ENCODE peak calls at places on chromosomes 7 and 10, in seven cellular contexts. L is hepatocyte, Z is OCI-LY7, G is GM23248, K is neural progenitor cell, W is MM.1S, D is GM23338. Y is an unnamed sample.

GRCh38 chr10:103280505-103280904 is 3.6 kb downstream of the INA start:
- DNase-seq in Z (no peak), G (no peak), K (no peak), W (no peak), L (no peak), D (no peak), Y (no peak)

GRCh38 chr7:82331234-82331633 is 112.3 kb downstream of the CACNA2D1 start:
- DNase-seq in W (no peak), L (no peak), D (no peak), G (no peak), K (no peak), Z (no peak), Y (no peak)

GRCh38 chr7:44276571-44277101 is 48.8 kb downstream of the CAMK2B start:
- DNase-seq in L (no peak), D (no peak), W (no peak), G (no peak), Z (no peak), K (no peak), Y (no peak)

GRCh38 chr7:19327011-19327410 is 181.8 kb upstream of the FERD3L start:
- DNase-seq in G (no peak), W (no peak), L (no peak), D (no peak), Z (no peak), K (no peak), Y (no peak)

GRCh38 chr10:69479241-69479730 is 28.0 kb downstream of the TSPAN15 start:
- DNase-seq in K (no peak), G (no peak), W (no peak), D (no peak), Z (no peak), L (no peak), Y (no peak)

GRCh38 chr7:45975367-45975766 is 54.3 kb upstream of the IGFBP3 start:
- DNase-seq in K (no peak), Z (no peak), W (no peak), D (no peak), G (peak), L (no peak), Y (no peak)

GRCh38 chr10:22491931-22492615 is 146.8 kb downstream of the SPAG6 start:
- DNase-seq in D (no peak), K (no peak), W (no peak), G (no peak), L (no peak), Z (no peak), Y (no peak)

GRCh38 chr7:107879400-107880035 is 11.5 kb upstream of the DLD start:
- DNase-seq in G (peak), D (peak), W (peak), Z (peak), L (peak), K (peak), Y (peak)

GRCh38 chr10:72423426-72423825 is 68.7 kb upstream of the DNAJB12 start:
- DNase-seq in D (no peak), L (no peak), Z (no peak), W (no peak), G (no peak), K (no peak), Y (no peak)

GRCh38 chr10:119824299-119824698 is 48.3 kb downstream of the MCMBP start:
- DNase-seq in G (no peak), Z (no peak), K (no peak), W (no peak), D (no peak), L (no peak), Y (no peak)

GRCh38 chr7:99109108-99110051 is 34.5 kb downstream of the SMURF1 start:
- DNase-seq in K (no peak), Z (no peak), L (no peak), W (no peak), D (no peak), G (peak), Y (no peak)

GRCh38 chr7:91243591-91244368 is 20.5 kb upstream of the FZD1 start:
- DNase-seq in Z (no peak), D (no peak), K (no peak), W (no peak), L (no peak), G (peak), Y (no peak)

GRCh38 chr10:97553575-97554100 is 18.9 kb upstream of the ANKRD2 start:
- DNase-seq in W (peak), G (peak), D (peak), K (peak), Z (peak), L (peak), Y (no peak)

GRCh38 chr10:24393206-24393605 is 184.3 kb downstream of the KIAA1217 start:
- DNase-seq in G (no peak), Z (no peak), D (no peak), W (no peak), K (no peak), L (peak), Y (no peak)

GRCh38 chr7:95264225-95264927 is 60.0 kb downstream of the PON1 start:
- DNase-seq in G (no peak), W (no peak), D (no peak), L (no peak), K (no peak), Z (no peak), Y (no peak)

GRCh38 chr10:125232841-125233240 is 72.5 kb upstream of the CTBP2 start:
- DNase-seq in K (no peak), G (peak), W (no peak), D (no peak), Z (no peak), L (no peak), Y (no peak)

GRCh38 chr7:27151945-27152815 is at the start of gene HOXA3:
- DNase-seq in W (no peak), D (peak), L (no peak), K (no peak), G (peak), Z (no peak), Y (no peak)

GRCh38 chr10:72953687-72954086 is 919 bp downstream of the PLA2G12B start:
- DNase-seq in L (peak), G (no peak), D (peak), W (no peak), Z (no peak), K (peak), Y (no peak)

GRCh38 chr10:33818343-33818742 is 483.9 kb upstream of the NRP1 start:
- DNase-seq in L (no peak), W (no peak), K (no peak), Z (no peak), G (no peak), D (no peak), Y (no peak)

GRCh38 chr7:12951397-12951801 is 264.0 kb downstream of the ARL4A start:
- DNase-seq in K (no peak), G (peak), Z (no peak), D (no peak), L (no peak), W (no peak), Y (peak)

GRCh38 chr7:77727936-77728701 is 31.9 kb downstream of the RSBN1L start:
- DNase-seq in G (peak), W (no peak), K (peak), L (peak), Z (no peak), D (peak), Y (no peak)

GRCh38 chr10:124482401-124482800 is 20.8 kb downstream of the LHPP start:
- DNase-seq in D (no peak), W (no peak), L (no peak), G (no peak), K (no peak), Z (no peak), Y (no peak)

GRCh38 chr10:11604742-11605650 is 6.5 kb downstream of the USP6NL start:
- DNase-seq in G (no peak), K (no peak), D (no peak), W (peak), L (no peak), Z (peak), Y (no peak)

GRCh38 chr7:54841772-54842707 is 83.0 kb upstream of the SEC61G start:
- DNase-seq in W (no peak), D (peak), L (no peak), G (peak), K (peak), Z (peak), Y (peak)

GRCh38 chr7:17121671-17122070 is 176.8 kb upstream of the AHR start:
- DNase-seq in Z (no peak), D (no peak), K (no peak), G (peak), L (no peak), W (no peak), Y (no peak)

GRCh38 chr10:26378763-26379361 is 59.3 kb upstream of the APBB1IP start:
- DNase-seq in Z (no peak), L (no peak), K (no peak), W (no peak), G (peak), D (no peak), Y (no peak)

GRCh38 chr7:155733582-155734444 is 78.5 kb downstream of the SHH start:
- DNase-seq in K (no peak), L (no peak), W (no peak), Z (peak), G (no peak), D (no peak), Y (no peak)

GRCh38 chr10:104424719-104425118 is 71.1 kb downstream of the CFAP58 start:
- DNase-seq in W (no peak), Z (no peak), L (no peak), K (no peak), G (peak), D (no peak), Y (no peak)

GRCh38 chr7:146119016-146119415 is 2.4 kb downstream of the CNTNAP2 start:
- DNase-seq in G (no peak), D (no peak), Z (no peak), W (no peak), K (no peak), L (no peak), Y (no peak)

GRCh38 chr7:16422100-16422430 is 727 bp upstream of the CRPPA start:
- DNase-seq in G (peak), W (no peak), L (peak), D (no peak), Z (no peak), K (no peak), Y (no peak)

GRCh38 chr10:62919776-62920175 is 103.6 kb upstream of the EGR2 start:
- DNase-seq in K (no peak), G (peak), Z (no peak), L (no peak), W (no peak), D (no peak), Y (no peak)

GRCh38 chr10:50464004-50464409 is 159.7 kb downstream of the SGMS1 start:
- DNase-seq in G (no peak), W (no peak), Z (no peak), D (no peak), L (no peak), K (no peak), Y (no peak)

GRCh38 chr7:151174246-151175046 is 7.0 kb upstream of the GBX1 start:
- DNase-seq in K (no peak), G (peak), Z (no peak), D (peak), W (no peak), L (no peak), Y (no peak)

GRCh38 chr10:15427836-15428414 is 56.8 kb upstream of the FAM171A1 start:
- DNase-seq in L (peak), G (peak), D (peak), Z (peak), W (peak), K (peak), Y (peak)

GRCh38 chr10:6072215-6072941 is 10.2 kb upstream of the IL2RA start:
- DNase-seq in L (no peak), D (no peak), K (no peak), G (no peak), Z (peak), W (no peak), Y (no peak)

GRCh38 chr7:8388257-8388625 is 45.2 kb upstream of the NXPH1 start:
- DNase-seq in D (no peak), K (no peak), L (no peak), W (no peak), G (no peak), Z (no peak), Y (no peak)

GRCh38 chr7:3910041-3910440 is 609.0 kb downstream of the SDK1 start:
- DNase-seq in L (no peak), G (no peak), D (no peak), K (peak), Z (no peak), W (no peak), Y (no peak)

GRCh38 chr7:44460325-44460724 is 30.1 kb downstream of the NUDCD3 start:
- DNase-seq in G (no peak), Z (peak), K (no peak), W (peak), L (no peak), D (no peak), Y (no peak)

GRCh38 chr7:5590596-5591546 is 167.2 kb upstream of the TNRC18 start:
- DNase-seq in L (no peak), G (no peak), Z (no peak), D (no peak), W (no peak), K (no peak), Y (no peak)

GRCh38 chr7:2038876-2039728 is 193.6 kb downstream of the MAD1L1 start:
- DNase-seq in G (no peak), L (no peak), K (no peak), Z (peak), D (no peak), W (no peak), Y (no peak)
- TF ChIP-seq EZH2phosphoT487 in G (no peak), L (no peak), K (no peak), Z (no peak), D (no peak), W (no peak), Y (no peak)

GRCh38 chr7:2760098-2760889 is 72.3 kb downstream of the AMZ1 start:
- DNase-seq in D (peak), Z (peak), K (peak), W (no peak), G (peak), L (peak), Y (peak)
- TF ChIP-seq EZH2phosphoT487 in D (no peak), Z (no peak), K (no peak), W (no peak), G (no peak), L (no peak), Y (no peak)

DNA sequence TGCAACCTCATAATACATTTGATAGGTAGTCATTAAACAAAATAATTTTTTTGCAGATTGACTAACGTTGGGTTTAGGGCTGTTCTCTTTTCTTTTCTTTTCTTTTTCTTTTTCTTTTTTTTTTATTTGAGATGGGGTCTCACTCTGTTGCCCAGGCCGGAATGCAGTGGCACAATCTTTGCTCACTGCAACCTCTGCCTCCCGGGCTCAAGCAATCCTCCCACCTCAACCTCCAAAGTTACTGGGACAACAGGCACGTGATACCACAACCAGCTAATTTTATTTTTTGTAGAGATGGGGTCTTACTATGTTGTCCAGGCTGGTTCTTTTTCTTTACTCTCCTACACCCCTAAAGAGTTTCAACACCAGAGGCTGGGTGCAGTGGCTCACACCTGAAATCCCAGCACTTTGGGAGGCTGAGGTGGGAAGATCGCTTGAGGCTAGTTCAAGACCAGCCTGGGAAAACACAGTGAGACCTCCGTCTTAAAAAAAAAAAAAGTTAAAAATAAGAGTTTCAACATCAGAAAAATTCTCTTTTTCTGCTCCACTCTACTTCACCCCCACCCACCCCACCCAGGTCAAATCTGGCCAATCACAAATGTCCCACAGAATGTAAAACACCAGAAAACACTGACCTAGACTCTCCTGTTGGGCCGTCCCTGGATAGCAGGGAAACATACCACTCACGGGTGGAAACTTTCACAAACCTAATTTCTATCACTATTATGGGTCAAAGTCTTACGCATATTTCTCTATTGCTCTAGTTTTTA is 3.0 kb downstream of the HIP1 start:
- DNase-seq in L (no peak), G (no peak), D (no peak), K (no peak), W (no peak), Z (no peak), Y (no peak)
- TF ChIP-seq EZH2phosphoT487 in L (no peak), G (no peak), D (no peak), K (no peak), W (no peak), Z (no peak), Y (no peak)

DNA sequence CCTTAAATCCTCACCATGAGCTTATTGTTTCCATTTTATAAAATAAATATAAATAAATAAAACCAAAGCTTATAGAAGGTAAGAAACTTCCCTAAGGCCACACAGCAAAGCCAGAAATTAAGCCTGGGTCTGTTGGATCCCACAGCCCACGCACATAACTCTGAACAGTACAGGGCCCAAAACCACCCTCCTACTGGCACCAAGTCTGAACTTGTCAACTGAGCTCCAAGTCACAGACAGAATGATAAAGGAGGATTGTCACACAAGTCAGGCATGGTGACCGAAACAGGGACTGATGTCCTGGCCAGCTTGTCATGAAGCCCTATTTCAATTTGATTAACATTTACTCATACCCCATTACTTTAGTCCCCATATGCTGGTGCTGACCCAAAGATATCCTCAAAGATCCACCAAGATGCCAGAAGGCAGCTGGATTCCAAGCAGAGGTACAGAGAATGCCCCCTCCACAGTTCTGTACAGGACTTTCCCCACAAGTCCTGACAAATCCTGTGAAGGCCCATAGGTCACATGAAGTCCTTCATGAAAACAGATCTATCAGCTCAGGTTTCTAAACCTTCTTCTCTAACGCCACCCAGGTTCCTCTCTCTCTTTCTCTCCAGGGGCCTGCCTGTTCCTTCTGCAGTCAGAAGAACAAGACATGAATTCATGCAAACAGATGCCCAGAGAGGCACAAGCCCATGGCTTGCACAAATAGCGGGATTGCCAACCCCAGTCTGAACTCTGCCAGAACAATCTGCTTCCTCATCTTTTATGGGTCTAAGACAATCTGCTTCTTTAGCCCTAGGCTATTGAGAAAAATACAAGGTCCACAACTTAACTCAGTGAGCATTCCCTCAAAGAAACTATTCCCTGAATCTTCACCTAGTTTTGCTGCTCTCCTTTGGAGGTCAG is 60.9 kb downstream of the GLI3 start:
- DNase-seq in L (no peak), Z (no peak), K (no peak), G (peak), W (no peak), D (no peak), Y (no peak)
- TF ChIP-seq EZH2phosphoT487 in L (no peak), Z (no peak), K (no peak), G (no peak), W (no peak), D (no peak), Y (no peak)

GRCh38 chr7:39948932-39949928 is 826 bp upstream of the CDK13 start:
- DNase-seq in L (peak), Z (peak), W (peak), D (peak), G (peak), K (peak), Y (peak)

GRCh38 chr7:39949980-39950472 is at the start of gene CDK13:
- DNase-seq in K (peak), W (peak), Z (peak), G (peak), D (peak), L (peak), Y (peak)

GRCh38 chr7:39951156-39951942 is 1.3 kb downstream of the CDK13 start:
- DNase-seq in Z (peak), W (peak), G (peak), L (peak), K (peak), D (peak), Y (no peak)

GRCh38 chr7:39951943-39952194 is 1.8 kb downstream of the CDK13 start:
- DNase-seq in D (no peak), W (no peak), Z (no peak), L (no peak), G (no peak), K (no peak), Y (no peak)

GRCh38 chr7:39950473-39951155 is 558 bp downstream of the CDK13 start:
- DNase-seq in L (peak), K (peak), W (peak), Z (peak), G (peak), D (peak), Y (no peak)
- TF ChIP-seq EZH2phosphoT487 in L (no peak), K (no peak), W (no peak), Z (no peak), G (no peak), D (no peak), Y (no peak)

GRCh38 chr10:75477681-75478080 is 46.3 kb downstream of the LRMDA start:
- DNase-seq in D (no peak), G (no peak), Z (no peak), K (no peak), W (no peak), L (no peak), Y (no peak)

GRCh38 chr10:75475470-75476182 is 44.2 kb downstream of the LRMDA start:
- DNase-seq in W (no peak), D (peak), Z (no peak), G (peak), K (no peak), L (no peak), Y (no peak)

GRCh38 chr10:75476985-75477384 is 45.6 kb downstream of the LRMDA start:
- DNase-seq in D (no peak), K (no peak), L (no peak), G (no peak), Z (no peak), W (no peak), Y (no peak)

GRCh38 chr10:75474106-75474505 is 42.7 kb downstream of the LRMDA start:
- DNase-seq in L (no peak), W (no peak), D (no peak), Z (no peak), G (no peak), K (no peak), Y (no peak)

GRCh38 chr10:75476569-75476968 is 45.1 kb downstream of the LRMDA start:
- DNase-seq in K (no peak), W (no peak), L (no peak), Z (no peak), G (no peak), D (no peak), Y (no peak)
- TF ChIP-seq EZH2phosphoT487 in K (no peak), W (no peak), L (no peak), Z (no peak), G (no peak), D (no peak), Y (no peak)

GRCh38 chr7:55965805-55966421 is 1.5 kb downstream of the NIPSNAP2 start:
- DNase-seq in L (no peak), Z (no peak), D (no peak), W (no peak), K (no peak), G (peak), Y (no peak)
- TF ChIP-seq EZH2phosphoT487 in L (no peak), Z (no peak), D (no peak), W (no peak), K (no peak), G (no peak), Y (no peak)